ENCODE peak calls at places on chromosomes 7 and 10, in eight cellular contexts. G, K, P, Z, Y, H, A and F are unnamed samples.

GRCh38 chr10:71239131-71239915 is 27.0 kb downstream of the UNC5B start:
- DNase-seq in P (no peak), Y (no peak), H (no peak), A (no peak), K (no peak), G (no peak), Z (no peak), F (no peak)

GRCh38 chr10:3749597-3750351 is 35.2 kb downstream of the KLF6 start:
- DNase-seq in G (peak), K (peak), Z (peak), H (peak), Y (no peak), P (peak), A (no peak), F (no peak)

GRCh38 chr10:70312972-70313371 is 29.2 kb upstream of the NPFFR1 start:
- DNase-seq in H (peak), Z (no peak), G (peak), Y (no peak), A (no peak), P (peak), K (no peak), F (peak)

GRCh38 chr7:142375710-142376313 is 118.0 kb upstream of the PRSS58 start:
- DNase-seq in K (no peak), A (no peak), Y (peak), G (peak), Z (peak), H (no peak), P (no peak), F (no peak)

GRCh38 chr10:103757531-103758293 is 97.7 kb downstream of the SH3PXD2A start:
- DNase-seq in Y (peak), P (peak), K (no peak), H (peak), G (peak), Z (no peak), A (no peak), F (no peak)

GRCh38 chr7:116258734-116259133 is 48.4 kb downstream of the TES start:
- DNase-seq in Y (peak), Z (no peak), K (peak), A (peak), P (peak), H (peak), G (peak), F (peak)

GRCh38 chr10:29648983-29649268 is 14.2 kb upstream of the SVIL start:
- DNase-seq in K (no peak), A (no peak), G (peak), P (peak), Y (no peak), H (no peak), Z (no peak), F (no peak)

GRCh38 chr10:109374215-109374614 is 549.1 kb downstream of the XPNPEP1 start:
- DNase-seq in A (no peak), H (peak), G (peak), K (no peak), Z (no peak), Y (no peak), P (peak), F (no peak)

GRCh38 chr7:99397632-99397983 is 10.8 kb downstream of the PDAP1 start:
- DNase-seq in P (no peak), H (no peak), G (no peak), K (no peak), Z (no peak), A (no peak), Y (no peak), F (no peak)
- TF ChIP-seq CTCF in P (no peak), H (no peak), G (no peak), K (no peak), Z (no peak), A (no peak), Y (no peak), F (no peak)

DNA sequence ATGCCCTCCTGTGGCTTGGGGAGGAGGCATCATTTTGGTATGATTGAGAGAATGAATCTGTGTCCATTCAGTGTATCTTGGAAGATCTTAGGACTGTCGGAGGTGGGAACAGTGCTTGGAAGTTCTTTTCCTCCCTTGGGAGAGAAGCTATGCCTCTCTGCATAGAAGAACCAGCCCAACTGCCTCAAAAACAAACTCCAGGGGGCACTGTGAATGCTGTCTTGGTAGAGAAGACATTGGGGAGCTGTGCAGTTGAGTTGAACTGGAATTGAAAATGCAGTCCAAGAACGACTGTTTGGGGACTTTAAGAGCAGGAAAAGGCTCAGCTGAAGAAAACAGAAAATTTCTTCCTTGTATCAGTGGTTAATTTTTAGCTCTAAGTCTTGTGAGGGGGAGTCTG is 4.9 kb upstream of the GJD4 start:
- DNase-seq in Z (no peak), K (no peak), Y (no peak), G (no peak), A (no peak), P (no peak), H (peak), F (no peak)
- TF ChIP-seq CTCF in Z (no peak), K (no peak), Y (no peak), G (peak), A (no peak), P (peak), H (peak), F (peak)

GRCh38 chr7:30852744-30853288 is 58.8 kb upstream of the AQP1 start:
- DNase-seq in A (no peak), K (no peak), H (no peak), Y (no peak), P (no peak), Z (no peak), G (no peak), F (no peak)

GRCh38 chr7:30852360-30852709 is 59.3 kb upstream of the AQP1 start:
- DNase-seq in Y (no peak), G (peak), H (no peak), P (no peak), A (no peak), Z (no peak), K (no peak), F (no peak)

GRCh38 chr7:30853576-30853975 is 58.1 kb upstream of the AQP1 start:
- DNase-seq in P (no peak), A (no peak), K (no peak), Y (no peak), H (no peak), Z (no peak), G (no peak), F (no peak)

GRCh38 chr7:30850426-30850825 is 61.2 kb upstream of the AQP1 start:
- DNase-seq in A (no peak), H (no peak), G (no peak), P (no peak), K (no peak), Z (no peak), Y (no peak), F (no peak)

GRCh38 chr7:30851651-30852359 is 59.8 kb upstream of the AQP1 start:
- DNase-seq in P (peak), Z (no peak), A (no peak), K (no peak), G (peak), Y (no peak), H (no peak), F (peak)
- TF ChIP-seq CTCF in P (no peak), Z (no peak), A (no peak), K (no peak), G (no peak), Y (no peak), H (no peak), F (no peak)

GRCh38 chr10:102133373-102134195 is 744 bp downstream of the PPRC1 start:
- DNase-seq in P (peak), G (peak), Y (peak), H (peak), Z (peak), K (peak), A (no peak), F (no peak)

GRCh38 chr10:102132193-102132562 is 662 bp upstream of the PPRC1 start:
- DNase-seq in Z (no peak), K (no peak), Y (no peak), H (no peak), P (no peak), G (no peak), A (no peak), F (no peak)

GRCh38 chr10:102132563-102133372 is at the start of gene PPRC1:
- DNase-seq in A (peak), G (peak), K (peak), P (peak), Y (peak), Z (peak), H (peak), F (peak)

GRCh38 chr10:102134416-102134815 is 1.6 kb downstream of the PPRC1 start:
- DNase-seq in P (no peak), G (no peak), K (no peak), A (no peak), Y (no peak), Z (no peak), H (no peak), F (no peak)

GRCh38 chr10:102131286-102132170 is 1.3 kb upstream of the PPRC1 start:
- DNase-seq in G (peak), Z (no peak), P (no peak), H (no peak), K (no peak), Y (no peak), A (no peak), F (no peak)
- TF ChIP-seq CTCF in G (no peak), Z (no peak), P (no peak), H (no peak), K (no peak), Y (no peak), A (no peak), F (no peak)

DNA sequence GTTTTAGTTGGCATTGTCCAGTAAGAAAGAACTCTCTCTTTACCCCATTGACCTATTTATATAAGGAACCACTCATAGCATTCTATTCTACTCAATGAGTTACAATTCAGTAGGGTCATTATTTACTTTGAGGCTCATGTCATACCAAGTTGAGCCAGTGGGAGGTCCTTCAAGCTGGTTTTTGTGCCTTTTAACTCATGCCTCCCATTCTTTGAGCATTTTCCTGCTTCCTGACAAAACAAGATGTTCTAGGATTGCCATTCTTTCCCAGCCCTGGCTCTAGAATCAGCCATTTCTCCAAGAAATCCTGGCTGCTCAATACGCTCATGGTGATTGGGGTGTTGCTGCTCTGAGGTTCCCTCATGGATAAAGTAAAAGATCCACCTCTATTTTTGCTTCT is 250.1 kb downstream of the ABCA13 start:
- DNase-seq in H (no peak), Z (no peak), P (no peak), Y (no peak), K (no peak), A (no peak), G (no peak), F (no peak)
- TF ChIP-seq CTCF in H (peak), Z (peak), P (no peak), Y (no peak), K (no peak), A (no peak), G (no peak), F (no peak)

GRCh38 chr7:25075459-25075858 is 49.6 kb downstream of the CYCS start:
- DNase-seq in Y (peak), H (no peak), A (no peak), G (no peak), Z (no peak), P (no peak), K (no peak), F (no peak)
- TF ChIP-seq CTCF in Y (no peak), H (no peak), A (no peak), G (no peak), Z (no peak), P (no peak), K (no peak), F (no peak)